ENCODE peak calls at places on chromosome 20, in ten cellular contexts. One of them, this sample, is unnamed.

GRCh38 chr20:13610205-13610604 is 28.5 kb downstream of the TASP1 start:
- DNase-seq in NCI-H1417 treated with DMSO at 0.1 percent for 48 hours: no peak
- DNase-seq in HT1080: no peak
- DNase-seq in AML-193: no peak
- DNase-seq in fibroblast of pulmonary artery: no peak
- DNase-seq in amniotic stem cell: no peak
- DNase-seq in NCI-H1930: no peak
- DNase-seq in NCI-H1105 treated with DMSO at 0.1 percent for 48 hours: no peak
- DNase-seq in CD4-positive, alpha-beta T cell: no peak
- DNase-seq in activated naive CD8-positive, alpha-beta T cell treated with anti-CD3 and anti-CD28 coated beads, Interleukin-2, amount 50 U/mL, for 24 hours: no peak
- DNase-seq in this sample: no peak

GRCh38 chr20:14757728-14758127 is 420.3 kb upstream of the FLRT3 start:
- DNase-seq in fibroblast of pulmonary artery: no peak
- DNase-seq in NCI-H1105 treated with DMSO at 0.1 percent for 48 hours: no peak
- DNase-seq in amniotic stem cell: no peak
- DNase-seq in AML-193: no peak
- DNase-seq in HT1080: no peak
- DNase-seq in NCI-H1417 treated with DMSO at 0.1 percent for 48 hours: no peak
- DNase-seq in activated naive CD8-positive, alpha-beta T cell treated with anti-CD3 and anti-CD28 coated beads, Interleukin-2, amount 50 U/mL, for 24 hours: no peak
- DNase-seq in NCI-H1930: no peak
- DNase-seq in CD4-positive, alpha-beta T cell: no peak
- DNase-seq in this sample: no peak

GRCh38 chr20:44231713-44232468 is 15.2 kb upstream of the GDAP1L1 start:
- DNase-seq in activated naive CD8-positive, alpha-beta T cell treated with anti-CD3 and anti-CD28 coated beads, Interleukin-2, amount 50 U/mL, for 24 hours: no peak
- DNase-seq in NCI-H1417 treated with DMSO at 0.1 percent for 48 hours: no peak
- DNase-seq in HT1080: no peak
- DNase-seq in NCI-H1930: no peak
- DNase-seq in fibroblast of pulmonary artery: no peak
- DNase-seq in CD4-positive, alpha-beta T cell: no peak
- DNase-seq in NCI-H1105 treated with DMSO at 0.1 percent for 48 hours: no peak
- DNase-seq in AML-193: no peak
- DNase-seq in amniotic stem cell: no peak
- DNase-seq in this sample: no peak

GRCh38 chr20:59735917-59736316 is 131.6 kb downstream of the PHACTR3 start:
- DNase-seq in amniotic stem cell: no peak
- DNase-seq in NCI-H1417 treated with DMSO at 0.1 percent for 48 hours: peak
- DNase-seq in fibroblast of pulmonary artery: no peak
- DNase-seq in NCI-H1105 treated with DMSO at 0.1 percent for 48 hours: peak
- DNase-seq in HT1080: no peak
- DNase-seq in activated naive CD8-positive, alpha-beta T cell treated with anti-CD3 and anti-CD28 coated beads, Interleukin-2, amount 50 U/mL, for 24 hours: no peak
- DNase-seq in AML-193: no peak
- DNase-seq in CD4-positive, alpha-beta T cell: no peak
- DNase-seq in NCI-H1930: no peak
- DNase-seq in this sample: no peak

GRCh38 chr20:47267621-47268020 is 88.9 kb downstream of the ZMYND8 start:
- DNase-seq in NCI-H1417 treated with DMSO at 0.1 percent for 48 hours: no peak
- DNase-seq in CD4-positive, alpha-beta T cell: no peak
- DNase-seq in NCI-H1930: no peak
- DNase-seq in fibroblast of pulmonary artery: no peak
- DNase-seq in NCI-H1105 treated with DMSO at 0.1 percent for 48 hours: no peak
- DNase-seq in HT1080: no peak
- DNase-seq in activated naive CD8-positive, alpha-beta T cell treated with anti-CD3 and anti-CD28 coated beads, Interleukin-2, amount 50 U/mL, for 24 hours: no peak
- DNase-seq in AML-193: no peak
- DNase-seq in amniotic stem cell: no peak
- DNase-seq in this sample: no peak

GRCh38 chr20:53660947-53661381 is 67.3 kb upstream of the ZNF217 start:
- DNase-seq in fibroblast of pulmonary artery: no peak
- DNase-seq in amniotic stem cell: no peak
- DNase-seq in NCI-H1417 treated with DMSO at 0.1 percent for 48 hours: no peak
- DNase-seq in CD4-positive, alpha-beta T cell: no peak
- DNase-seq in AML-193: no peak
- DNase-seq in HT1080: no peak
- DNase-seq in NCI-H1930: no peak
- DNase-seq in NCI-H1105 treated with DMSO at 0.1 percent for 48 hours: no peak
- DNase-seq in activated naive CD8-positive, alpha-beta T cell treated with anti-CD3 and anti-CD28 coated beads, Interleukin-2, amount 50 U/mL, for 24 hours: peak
- DNase-seq in this sample: no peak

GRCh38 chr20:53028337-53029007 is 56.3 kb downstream of the TSHZ2 start:
- DNase-seq in HT1080: no peak
- DNase-seq in CD4-positive, alpha-beta T cell: no peak
- DNase-seq in activated naive CD8-positive, alpha-beta T cell treated with anti-CD3 and anti-CD28 coated beads, Interleukin-2, amount 50 U/mL, for 24 hours: peak
- DNase-seq in amniotic stem cell: no peak
- DNase-seq in NCI-H1930: no peak
- DNase-seq in AML-193: no peak
- DNase-seq in NCI-H1105 treated with DMSO at 0.1 percent for 48 hours: no peak
- DNase-seq in NCI-H1417 treated with DMSO at 0.1 percent for 48 hours: no peak
- DNase-seq in fibroblast of pulmonary artery: no peak
- DNase-seq in this sample: no peak

GRCh38 chr20:21918398-21918797 is 212.9 kb downstream of the PAX1 start:
- DNase-seq in NCI-H1417 treated with DMSO at 0.1 percent for 48 hours: no peak
- DNase-seq in fibroblast of pulmonary artery: no peak
- DNase-seq in AML-193: no peak
- DNase-seq in activated naive CD8-positive, alpha-beta T cell treated with anti-CD3 and anti-CD28 coated beads, Interleukin-2, amount 50 U/mL, for 24 hours: no peak
- DNase-seq in NCI-H1105 treated with DMSO at 0.1 percent for 48 hours: no peak
- DNase-seq in amniotic stem cell: no peak
- DNase-seq in CD4-positive, alpha-beta T cell: no peak
- DNase-seq in NCI-H1930: no peak
- DNase-seq in HT1080: no peak
- DNase-seq in this sample: no peak

GRCh38 chr20:61521680-61522420 is 269.8 kb downstream of the CDH4 start:
- DNase-seq in NCI-H1417 treated with DMSO at 0.1 percent for 48 hours: no peak
- DNase-seq in AML-193: no peak
- DNase-seq in activated naive CD8-positive, alpha-beta T cell treated with anti-CD3 and anti-CD28 coated beads, Interleukin-2, amount 50 U/mL, for 24 hours: no peak
- DNase-seq in NCI-H1930: no peak
- DNase-seq in HT1080: peak
- DNase-seq in amniotic stem cell: no peak
- DNase-seq in NCI-H1105 treated with DMSO at 0.1 percent for 48 hours: no peak
- DNase-seq in fibroblast of pulmonary artery: no peak
- DNase-seq in CD4-positive, alpha-beta T cell: no peak
- DNase-seq in this sample: no peak

GRCh38 chr20:15857131-15857784 is 716.0 kb downstream of the KIF16B start:
- DNase-seq in NCI-H1930: no peak
- DNase-seq in CD4-positive, alpha-beta T cell: no peak
- DNase-seq in activated naive CD8-positive, alpha-beta T cell treated with anti-CD3 and anti-CD28 coated beads, Interleukin-2, amount 50 U/mL, for 24 hours: no peak
- DNase-seq in HT1080: no peak
- DNase-seq in NCI-H1105 treated with DMSO at 0.1 percent for 48 hours: no peak
- DNase-seq in fibroblast of pulmonary artery: no peak
- DNase-seq in amniotic stem cell: no peak
- DNase-seq in NCI-H1417 treated with DMSO at 0.1 percent for 48 hours: no peak
- DNase-seq in AML-193: no peak
- DNase-seq in this sample: no peak

GRCh38 chr20:18031888-18032509 is 25.7 kb downstream of the OVOL2 start:
- DNase-seq in NCI-H1417 treated with DMSO at 0.1 percent for 48 hours: no peak
- DNase-seq in HT1080: no peak
- DNase-seq in amniotic stem cell: no peak
- DNase-seq in NCI-H1105 treated with DMSO at 0.1 percent for 48 hours: no peak
- DNase-seq in AML-193: no peak
- DNase-seq in CD4-positive, alpha-beta T cell: no peak
- DNase-seq in NCI-H1930: no peak
- DNase-seq in fibroblast of pulmonary artery: no peak
- DNase-seq in activated naive CD8-positive, alpha-beta T cell treated with anti-CD3 and anti-CD28 coated beads, Interleukin-2, amount 50 U/mL, for 24 hours: no peak
- DNase-seq in this sample: no peak

GRCh38 chr20:23048283-23049200 is 930 bp downstream of the THBD start:
- DNase-seq in HT1080: no peak
- DNase-seq in NCI-H1417 treated with DMSO at 0.1 percent for 48 hours: no peak
- DNase-seq in AML-193: peak
- DNase-seq in fibroblast of pulmonary artery: peak
- DNase-seq in NCI-H1930: peak
- DNase-seq in activated naive CD8-positive, alpha-beta T cell treated with anti-CD3 and anti-CD28 coated beads, Interleukin-2, amount 50 U/mL, for 24 hours: peak
- DNase-seq in NCI-H1105 treated with DMSO at 0.1 percent for 48 hours: no peak
- DNase-seq in CD4-positive, alpha-beta T cell: no peak
- DNase-seq in amniotic stem cell: peak
- DNase-seq in this sample: no peak

GRCh38 chr20:3744806-3745685 is 12.6 kb downstream of the HSPA12B start:
- DNase-seq in AML-193: no peak
- DNase-seq in activated naive CD8-positive, alpha-beta T cell treated with anti-CD3 and anti-CD28 coated beads, Interleukin-2, amount 50 U/mL, for 24 hours: peak
- DNase-seq in amniotic stem cell: no peak
- DNase-seq in HT1080: no peak
- DNase-seq in NCI-H1417 treated with DMSO at 0.1 percent for 48 hours: no peak
- DNase-seq in CD4-positive, alpha-beta T cell: peak
- DNase-seq in NCI-H1105 treated with DMSO at 0.1 percent for 48 hours: peak
- DNase-seq in NCI-H1930: peak
- DNase-seq in fibroblast of pulmonary artery: peak
- DNase-seq in this sample: peak

GRCh38 chr20:31560900-31561598 is 44.0 kb upstream of the ID1 start:
- DNase-seq in fibroblast of pulmonary artery: peak
- DNase-seq in activated naive CD8-positive, alpha-beta T cell treated with anti-CD3 and anti-CD28 coated beads, Interleukin-2, amount 50 U/mL, for 24 hours: no peak
- DNase-seq in AML-193: peak
- DNase-seq in NCI-H1930: no peak
- DNase-seq in NCI-H1105 treated with DMSO at 0.1 percent for 48 hours: no peak
- DNase-seq in CD4-positive, alpha-beta T cell: no peak
- DNase-seq in HT1080: peak
- DNase-seq in NCI-H1417 treated with DMSO at 0.1 percent for 48 hours: no peak
- DNase-seq in amniotic stem cell: peak
- DNase-seq in this sample: no peak

GRCh38 chr20:10352934-10353866 is 80.8 kb downstream of the MKKS start:
- DNase-seq in amniotic stem cell: no peak
- DNase-seq in AML-193: no peak
- DNase-seq in activated naive CD8-positive, alpha-beta T cell treated with anti-CD3 and anti-CD28 coated beads, Interleukin-2, amount 50 U/mL, for 24 hours: no peak
- DNase-seq in NCI-H1930: no peak
- DNase-seq in NCI-H1105 treated with DMSO at 0.1 percent for 48 hours: no peak
- DNase-seq in HT1080: no peak
- DNase-seq in fibroblast of pulmonary artery: peak
- DNase-seq in NCI-H1417 treated with DMSO at 0.1 percent for 48 hours: no peak
- DNase-seq in CD4-positive, alpha-beta T cell: no peak
- DNase-seq in this sample: no peak

GRCh38 chr20:36202891-36203338 is 33.4 kb upstream of the AAR2 start:
- DNase-seq in fibroblast of pulmonary artery: peak
- DNase-seq in amniotic stem cell: no peak
- DNase-seq in HT1080: peak
- DNase-seq in AML-193: peak
- DNase-seq in activated naive CD8-positive, alpha-beta T cell treated with anti-CD3 and anti-CD28 coated beads, Interleukin-2, amount 50 U/mL, for 24 hours: peak
- DNase-seq in CD4-positive, alpha-beta T cell: peak
- DNase-seq in NCI-H1417 treated with DMSO at 0.1 percent for 48 hours: peak
- DNase-seq in NCI-H1930: peak
- DNase-seq in NCI-H1105 treated with DMSO at 0.1 percent for 48 hours: peak
- DNase-seq in this sample: peak

GRCh38 chr20:17327185-17327780 is 100.4 kb downstream of the PCSK2 start:
- DNase-seq in NCI-H1417 treated with DMSO at 0.1 percent for 48 hours: peak
- DNase-seq in NCI-H1105 treated with DMSO at 0.1 percent for 48 hours: no peak
- DNase-seq in AML-193: no peak
- DNase-seq in amniotic stem cell: no peak
- DNase-seq in HT1080: no peak
- DNase-seq in fibroblast of pulmonary artery: no peak
- DNase-seq in NCI-H1930: peak
- DNase-seq in CD4-positive, alpha-beta T cell: no peak
- DNase-seq in activated naive CD8-positive, alpha-beta T cell treated with anti-CD3 and anti-CD28 coated beads, Interleukin-2, amount 50 U/mL, for 24 hours: no peak
- DNase-seq in this sample: no peak

GRCh38 chr20:4329232-4329631 is 313.9 kb upstream of the RNF24 start:
- DNase-seq in NCI-H1417 treated with DMSO at 0.1 percent for 48 hours: no peak
- DNase-seq in activated naive CD8-positive, alpha-beta T cell treated with anti-CD3 and anti-CD28 coated beads, Interleukin-2, amount 50 U/mL, for 24 hours: no peak
- DNase-seq in amniotic stem cell: no peak
- DNase-seq in NCI-H1930: no peak
- DNase-seq in NCI-H1105 treated with DMSO at 0.1 percent for 48 hours: no peak
- DNase-seq in AML-193: no peak
- DNase-seq in fibroblast of pulmonary artery: no peak
- DNase-seq in HT1080: no peak
- DNase-seq in CD4-positive, alpha-beta T cell: no peak
- DNase-seq in this sample: no peak

GRCh38 chr20:31710423-31711250 is 12.0 kb downstream of the BCL2L1 start:
- DNase-seq in AML-193: no peak
- DNase-seq in HT1080: no peak
- DNase-seq in CD4-positive, alpha-beta T cell: no peak
- DNase-seq in amniotic stem cell: no peak
- DNase-seq in NCI-H1105 treated with DMSO at 0.1 percent for 48 hours: peak
- DNase-seq in NCI-H1417 treated with DMSO at 0.1 percent for 48 hours: no peak
- DNase-seq in NCI-H1930: no peak
- DNase-seq in fibroblast of pulmonary artery: no peak
- DNase-seq in activated naive CD8-positive, alpha-beta T cell treated with anti-CD3 and anti-CD28 coated beads, Interleukin-2, amount 50 U/mL, for 24 hours: no peak
- DNase-seq in this sample: no peak

GRCh38 chr20:22106308-22106938 is 401.0 kb downstream of the PAX1 start:
- DNase-seq in fibroblast of pulmonary artery: peak
- DNase-seq in NCI-H1105 treated with DMSO at 0.1 percent for 48 hours: peak
- DNase-seq in NCI-H1930: peak
- DNase-seq in AML-193: peak
- DNase-seq in amniotic stem cell: no peak
- DNase-seq in activated naive CD8-positive, alpha-beta T cell treated with anti-CD3 and anti-CD28 coated beads, Interleukin-2, amount 50 U/mL, for 24 hours: no peak
- DNase-seq in NCI-H1417 treated with DMSO at 0.1 percent for 48 hours: no peak
- DNase-seq in HT1080: peak
- DNase-seq in CD4-positive, alpha-beta T cell: no peak
- DNase-seq in this sample: no peak

GRCh38 chr20:59828478-59829414 is 104.7 kb downstream of the SYCP2 start:
- DNase-seq in activated naive CD8-positive, alpha-beta T cell treated with anti-CD3 and anti-CD28 coated beads, Interleukin-2, amount 50 U/mL, for 24 hours: no peak
- DNase-seq in CD4-positive, alpha-beta T cell: no peak
- DNase-seq in amniotic stem cell: no peak
- DNase-seq in fibroblast of pulmonary artery: no peak
- DNase-seq in NCI-H1105 treated with DMSO at 0.1 percent for 48 hours: no peak
- DNase-seq in NCI-H1930: no peak
- DNase-seq in NCI-H1417 treated with DMSO at 0.1 percent for 48 hours: no peak
- DNase-seq in AML-193: no peak
- DNase-seq in HT1080: no peak
- DNase-seq in this sample: no peak

GRCh38 chr20:41171736-41172295 is 34.5 kb downstream of the PLCG1 start:
- DNase-seq in CD4-positive, alpha-beta T cell: no peak
- DNase-seq in NCI-H1105 treated with DMSO at 0.1 percent for 48 hours: no peak
- DNase-seq in NCI-H1417 treated with DMSO at 0.1 percent for 48 hours: no peak
- DNase-seq in HT1080: no peak
- DNase-seq in amniotic stem cell: no peak
- DNase-seq in fibroblast of pulmonary artery: no peak
- DNase-seq in activated naive CD8-positive, alpha-beta T cell treated with anti-CD3 and anti-CD28 coated beads, Interleukin-2, amount 50 U/mL, for 24 hours: no peak
- DNase-seq in NCI-H1930: no peak
- DNase-seq in AML-193: no peak
- DNase-seq in this sample: no peak

GRCh38 chr20:63055575-63056235 is 48.9 kb upstream of the BHLHE23 start:
- DNase-seq in HT1080: no peak
- DNase-seq in NCI-H1417 treated with DMSO at 0.1 percent for 48 hours: no peak
- DNase-seq in NCI-H1930: no peak
- DNase-seq in CD4-positive, alpha-beta T cell: no peak
- DNase-seq in fibroblast of pulmonary artery: no peak
- DNase-seq in AML-193: no peak
- DNase-seq in activated naive CD8-positive, alpha-beta T cell treated with anti-CD3 and anti-CD28 coated beads, Interleukin-2, amount 50 U/mL, for 24 hours: no peak
- DNase-seq in NCI-H1105 treated with DMSO at 0.1 percent for 48 hours: no peak
- DNase-seq in amniotic stem cell: no peak
- DNase-seq in this sample: no peak

GRCh38 chr20:8424010-8424409 is 291.9 kb downstream of the PLCB1 start:
- DNase-seq in HT1080: peak
- DNase-seq in amniotic stem cell: no peak
- DNase-seq in NCI-H1105 treated with DMSO at 0.1 percent for 48 hours: no peak
- DNase-seq in NCI-H1930: no peak
- DNase-seq in AML-193: no peak
- DNase-seq in NCI-H1417 treated with DMSO at 0.1 percent for 48 hours: no peak
- DNase-seq in fibroblast of pulmonary artery: peak
- DNase-seq in CD4-positive, alpha-beta T cell: no peak
- DNase-seq in activated naive CD8-positive, alpha-beta T cell treated with anti-CD3 and anti-CD28 coated beads, Interleukin-2, amount 50 U/mL, for 24 hours: no peak
- DNase-seq in this sample: no peak

This sample was measured in CD8-positive, alpha-beta memory T cell.